ENCODE peak calls at places on chromosome 19, in four cellular contexts. One of them, this sample, is unnamed.

GRCh38 chr19:49690073-49690655 is 752 bp upstream of the CPT1C start:
- DNase-seq in suprapubic skin: no peak
- DNase-seq in mucosa of descending colon: no peak
- DNase-seq in tibial artery: no peak
- DNase-seq in this sample: no peak

GRCh38 chr19:3516675-3517207 is 10.6 kb downstream of the FZR1 start:
- DNase-seq in suprapubic skin: no peak
- DNase-seq in tibial artery: no peak
- DNase-seq in mucosa of descending colon: no peak
- DNase-seq in this sample: no peak

GRCh38 chr19:40266111-40266510 is 19.0 kb downstream of the AKT2 start:
- DNase-seq in tibial artery: no peak
- DNase-seq in suprapubic skin: no peak
- DNase-seq in mucosa of descending colon: no peak
- DNase-seq in this sample: no peak

GRCh38 chr19:5154129-5154798 is 185.4 kb downstream of the KDM4B start:
- DNase-seq in mucosa of descending colon: peak; percentile 67
- DNase-seq in tibial artery: no peak
- DNase-seq in suprapubic skin: no peak
- DNase-seq in this sample: peak; percentile 17

GRCh38 chr19:50514346-50515167 is 844 bp upstream of the ASPDH start:
- DNase-seq in suprapubic skin: no peak
- DNase-seq in mucosa of descending colon: peak; percentile 24
- DNase-seq in tibial artery: no peak
- DNase-seq in this sample: no peak

GRCh38 chr19:35207391-35207871 is 21.1 kb downstream of the FAM187B start:
- DNase-seq in mucosa of descending colon: no peak
- DNase-seq in suprapubic skin: no peak
- DNase-seq in tibial artery: no peak
- DNase-seq in this sample: no peak

GRCh38 chr19:28878862-28879566 is 333.9 kb downstream of the UQCRFS1 start:
- DNase-seq in suprapubic skin: peak; percentile 74
- DNase-seq in mucosa of descending colon: peak; percentile 54
- DNase-seq in tibial artery: peak; percentile 58
- DNase-seq in this sample: peak; percentile 35

GRCh38 chr19:18650048-18650435 is 13.2 kb downstream of the KLHL26 start:
- DNase-seq in tibial artery: peak; percentile 79
- DNase-seq in suprapubic skin: no peak
- DNase-seq in mucosa of descending colon: no peak
- DNase-seq in this sample: peak; percentile 30

GRCh38 chr19:10505583-10506229 is 2.5 kb upstream of the KEAP1 start:
- DNase-seq in tibial artery: peak; percentile 70
- DNase-seq in suprapubic skin: peak; percentile 83
- DNase-seq in mucosa of descending colon: peak; percentile 85
- DNase-seq in this sample: peak; percentile 69

GRCh38 chr19:40689339-40690049 is 957 bp downstream of the NUMBL start:
- DNase-seq in mucosa of descending colon: peak; percentile 40
- DNase-seq in suprapubic skin: peak; percentile 80
- DNase-seq in tibial artery: peak; percentile 43
- DNase-seq in this sample: peak; percentile 42

GRCh38 chr19:46599716-46600392 is 1.3 kb upstream of the CALM3 start:
- DNase-seq in mucosa of descending colon: peak; percentile 34
- DNase-seq in tibial artery: no peak
- DNase-seq in suprapubic skin: no peak
- DNase-seq in this sample: no peak

GRCh38 chr19:42334697-42335373 is 9.4 kb downstream of the MEGF8 start:
- DNase-seq in suprapubic skin: no peak
- DNase-seq in mucosa of descending colon: no peak
- DNase-seq in tibial artery: no peak
- DNase-seq in this sample: no peak

GRCh38 chr19:5621945-5622464 is 571 bp downstream of the SAFB2 start:
- DNase-seq in suprapubic skin: peak; percentile 77
- DNase-seq in mucosa of descending colon: peak; percentile 53
- DNase-seq in tibial artery: peak; percentile 27
- DNase-seq in this sample: no peak

GRCh38 chr19:39133431-39134270 is 8.1 kb downstream of the PAK4 start:
- DNase-seq in mucosa of descending colon: peak; percentile 61
- DNase-seq in tibial artery: no peak
- DNase-seq in suprapubic skin: no peak
- DNase-seq in this sample: no peak

GRCh38 chr19:8355631-8356402 is 8.1 kb upstream of the ANGPTL4 start:
- DNase-seq in mucosa of descending colon: no peak
- DNase-seq in tibial artery: peak; percentile 63
- DNase-seq in suprapubic skin: peak; percentile 67
- DNase-seq in this sample: peak; percentile 100

GRCh38 chr19:35144600-35145436 is 1.8 kb downstream of the FXYD7 start:
- DNase-seq in mucosa of descending colon: peak; percentile 80
- DNase-seq in suprapubic skin: no peak
- DNase-seq in tibial artery: no peak
- DNase-seq in this sample: no peak

GRCh38 chr19:2083174-2083854 is 12.8 kb downstream of the MOB3A start:
- DNase-seq in mucosa of descending colon: no peak
- DNase-seq in tibial artery: no peak
- DNase-seq in suprapubic skin: no peak
- DNase-seq in this sample: no peak

GRCh38 chr19:10135551-10136334 is 16.0 kb upstream of the EIF3G start:
- DNase-seq in mucosa of descending colon: no peak
- DNase-seq in suprapubic skin: no peak
- DNase-seq in tibial artery: no peak
- DNase-seq in this sample: no peak

GRCh38 chr19:17448190-17448967 is at the start of gene TMEM221:
- DNase-seq in suprapubic skin: no peak
- DNase-seq in mucosa of descending colon: peak; percentile 65
- DNase-seq in tibial artery: peak; percentile 47
- DNase-seq in this sample: peak; percentile 36

GRCh38 chr19:42277821-42278809 is 9.1 kb downstream of the CIC start:
- DNase-seq in tibial artery: no peak
- DNase-seq in suprapubic skin: peak; percentile 76
- DNase-seq in mucosa of descending colon: peak; percentile 33
- DNase-seq in this sample: peak; percentile 93

GRCh38 chr19:49515767-49516166 is 3.3 kb downstream of the FCGRT start:
- DNase-seq in tibial artery: peak; percentile 75
- DNase-seq in mucosa of descending colon: peak; percentile 53
- DNase-seq in suprapubic skin: no peak
- DNase-seq in this sample: no peak

GRCh38 chr19:1026189-1027019 is at the start of gene CNN2:
- DNase-seq in tibial artery: peak; percentile 77
- DNase-seq in mucosa of descending colon: peak; percentile 89
- DNase-seq in suprapubic skin: peak; percentile 88
- DNase-seq in this sample: peak; percentile 72

GRCh38 chr19:2455481-2456300 is 1.1 kb downstream of the LMNB2 start:
- DNase-seq in tibial artery: no peak
- DNase-seq in suprapubic skin: no peak
- DNase-seq in mucosa of descending colon: peak; percentile 68
- DNase-seq in this sample: peak; percentile 15

GRCh38 chr19:41563847-41564514 is 12.0 kb upstream of the CEACAM21 start:
- DNase-seq in mucosa of descending colon: no peak
- DNase-seq in tibial artery: no peak
- DNase-seq in suprapubic skin: no peak
- DNase-seq in this sample: no peak

GRCh38 chr19:8618751-8619150 is 8.2 kb upstream of the ADAMTS10 start:
- DNase-seq in mucosa of descending colon: no peak
- DNase-seq in tibial artery: no peak
- DNase-seq in suprapubic skin: no peak
- DNase-seq in this sample: peak; percentile 60

GRCh38 chr19:13827656-13828055 is 32.4 kb downstream of the ZSWIM4 start:
- DNase-seq in tibial artery: no peak
- DNase-seq in suprapubic skin: no peak
- DNase-seq in mucosa of descending colon: no peak
- DNase-seq in this sample: no peak

GRCh38 chr19:51440052-51440451 is 18.2 kb downstream of the SIGLEC8 start:
- DNase-seq in mucosa of descending colon: no peak
- DNase-seq in suprapubic skin: no peak
- DNase-seq in tibial artery: no peak
- DNase-seq in this sample: no peak

GRCh38 chr19:35693835-35694599 is 10.3 kb upstream of the ZBTB32 start:
- DNase-seq in mucosa of descending colon: peak; percentile 89
- DNase-seq in suprapubic skin: peak; percentile 91
- DNase-seq in tibial artery: peak; percentile 86
- DNase-seq in this sample: peak; percentile 84

GRCh38 chr19:36256064-36256463 is 41.2 kb downstream of the ZNF146 start:
- DNase-seq in mucosa of descending colon: no peak
- DNase-seq in tibial artery: no peak
- DNase-seq in suprapubic skin: no peak
- DNase-seq in this sample: no peak

GRCh38 chr19:5338661-5339469 is 1.7 kb downstream of the PTPRS start:
- DNase-seq in tibial artery: no peak
- DNase-seq in suprapubic skin: no peak
- DNase-seq in mucosa of descending colon: no peak
- DNase-seq in this sample: no peak

GRCh38 chr19:40799558-40800338 is 757 bp downstream of the EGLN2 start:
- DNase-seq in suprapubic skin: peak; percentile 86
- DNase-seq in mucosa of descending colon: peak; percentile 73
- DNase-seq in tibial artery: no peak
- DNase-seq in this sample: peak; percentile 52

GRCh38 chr19:11651062-11651461 is 53.8 kb downstream of the ZNF627 start:
- DNase-seq in tibial artery: no peak
- DNase-seq in suprapubic skin: no peak
- DNase-seq in mucosa of descending colon: no peak
- DNase-seq in this sample: no peak

GRCh38 chr19:11652056-11652455 is 54.8 kb downstream of the ZNF627 start:
- DNase-seq in mucosa of descending colon: no peak
- DNase-seq in suprapubic skin: no peak
- DNase-seq in tibial artery: no peak
- DNase-seq in this sample: no peak

GRCh38 chr19:11656535-11656934 is 59.3 kb downstream of the ZNF627 start:
- DNase-seq in tibial artery: no peak
- DNase-seq in suprapubic skin: no peak
- DNase-seq in mucosa of descending colon: no peak
- DNase-seq in this sample: no peak

GRCh38 chr19:11649941-11650340 is 52.7 kb downstream of the ZNF627 start:
- DNase-seq in tibial artery: no peak
- DNase-seq in mucosa of descending colon: no peak
- DNase-seq in suprapubic skin: no peak
- DNase-seq in this sample: no peak

DNA sequence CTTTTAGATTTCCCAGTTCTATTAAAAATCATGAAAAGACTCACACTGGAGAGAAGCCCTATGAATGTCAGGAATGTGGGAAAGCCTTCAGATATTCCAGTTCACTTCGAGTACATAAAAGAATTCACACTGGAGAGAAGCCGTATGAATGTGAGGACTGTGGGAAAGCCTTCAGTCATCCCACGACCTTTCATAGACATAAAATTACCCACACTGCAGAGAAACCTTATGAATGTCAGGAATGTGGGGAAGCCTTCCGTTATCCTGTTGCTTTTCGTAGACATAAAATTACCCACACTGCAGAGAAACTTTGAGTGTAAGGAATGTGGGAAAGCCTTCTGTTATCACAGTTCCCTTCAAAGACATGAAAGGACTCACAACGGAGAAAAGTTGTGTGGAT is 55.2 kb downstream of the ZNF627 start:
- DNase-seq in tibial artery: no peak
- DNase-seq in suprapubic skin: no peak
- DNase-seq in mucosa of descending colon: no peak
- DNase-seq in this sample: no peak
- H3K9me3 ChIP-seq in tibial artery: peaks cover 21% of the 10 kb centered on the region
- H3K9me3 ChIP-seq in suprapubic skin: peaks cover 12% of the 10 kb centered on the region
- H3K9me3 ChIP-seq in mucosa of descending colon: peaks cover 31% of the 10 kb centered on the region
- H3K9me3 ChIP-seq in this sample: peaks cover 63% of the 10 kb centered on the region

DNA sequence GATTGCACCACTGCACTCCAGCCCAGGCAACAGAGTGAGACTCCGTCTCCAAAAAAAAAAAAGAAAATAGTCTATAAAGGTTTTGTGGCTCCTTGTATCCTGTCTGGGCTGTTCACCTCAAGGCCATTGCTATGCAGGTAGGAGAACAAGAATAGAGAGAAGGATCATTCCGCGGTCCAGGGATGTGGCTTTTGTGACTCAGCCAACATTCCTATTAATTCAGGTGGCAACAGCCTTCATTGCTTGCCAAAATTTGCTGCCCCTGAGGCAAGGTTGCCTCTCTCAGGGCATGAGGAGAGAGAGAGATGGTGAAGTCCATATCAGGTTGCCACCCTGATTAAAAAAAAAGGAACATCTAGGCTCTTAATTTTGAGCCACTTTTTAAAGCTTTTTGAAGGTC is 8.0 kb downstream of the ZNF551 start:
- DNase-seq in suprapubic skin: no peak
- DNase-seq in mucosa of descending colon: no peak
- DNase-seq in tibial artery: no peak
- DNase-seq in this sample: no peak
- H3K9me3 ChIP-seq in suprapubic skin: peaks cover 66% of the 10 kb centered on the region
- H3K9me3 ChIP-seq in mucosa of descending colon: peaks cover 99% of the 10 kb centered on the region
- H3K9me3 ChIP-seq in tibial artery: peaks cover 100% of the 10 kb centered on the region
- H3K9me3 ChIP-seq in this sample: peaks cover 61% of the 10 kb centered on the region

DNA sequence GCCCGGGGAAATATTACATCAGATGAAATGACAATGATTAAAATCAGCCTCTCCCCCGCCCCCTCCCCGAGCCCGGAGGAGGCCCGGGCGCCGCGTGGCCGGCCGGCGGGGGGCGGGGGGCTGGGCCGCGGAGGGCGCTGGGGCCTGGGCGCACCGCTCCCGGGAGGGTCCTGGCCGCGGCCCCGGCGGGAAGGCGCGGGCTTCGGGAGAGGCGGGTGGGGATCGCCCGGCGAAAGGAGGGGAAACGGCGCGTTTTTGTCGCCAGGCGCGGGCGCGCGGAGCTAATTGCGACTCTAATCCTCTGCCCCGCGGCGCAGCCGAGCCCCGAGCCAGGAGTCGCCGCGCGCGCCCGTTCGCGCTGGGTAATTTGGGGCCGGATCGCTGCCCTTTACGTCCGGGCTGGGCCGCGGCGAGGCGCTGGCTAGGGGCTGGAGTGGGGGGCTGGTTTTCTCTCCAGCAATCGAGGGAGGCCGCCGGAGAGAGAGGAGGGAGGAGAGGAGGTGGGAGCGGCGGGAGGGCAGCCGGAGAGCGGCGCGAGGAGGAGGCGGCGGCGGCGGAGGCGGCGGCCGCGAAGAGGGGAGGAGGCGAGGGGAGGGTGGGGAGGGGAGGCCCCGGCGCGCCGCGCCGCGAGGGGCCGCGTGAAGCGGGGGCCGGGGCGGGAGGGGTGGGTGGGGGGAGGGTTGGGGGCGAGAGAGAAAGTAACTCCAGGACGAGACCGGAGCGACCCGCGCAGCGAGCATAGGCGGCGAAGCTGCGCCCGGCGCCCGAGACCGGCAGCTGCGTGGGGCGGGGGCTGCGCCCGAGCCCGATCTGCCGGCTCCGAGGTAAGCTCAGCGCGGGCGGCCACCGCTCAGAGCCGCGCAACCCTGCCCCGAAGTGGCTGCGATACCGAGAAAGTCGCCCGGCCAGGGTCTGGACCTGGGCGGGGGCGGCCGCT is at the start of gene KCTD15:
- DNase-seq in mucosa of descending colon: peak; percentile 72
- DNase-seq in tibial artery: no peak
- DNase-seq in suprapubic skin: no peak
- DNase-seq in this sample: peak; percentile 73
- H3K9me3 ChIP-seq in mucosa of descending colon: no peaks in the 10 kb centered on the region
- H3K9me3 ChIP-seq in tibial artery: no peaks in the 10 kb centered on the region
- H3K9me3 ChIP-seq in suprapubic skin: no peaks in the 10 kb centered on the region
- H3K9me3 ChIP-seq in this sample: no peaks in the 10 kb centered on the region

GRCh38 chr19:57002195-57002601 is 117.6 kb upstream of the USP29 start:
- DNase-seq in suprapubic skin: no peak
- DNase-seq in tibial artery: no peak
- DNase-seq in mucosa of descending colon: no peak
- DNase-seq in this sample: no peak

GRCh38 chr19:57008432-57008831 is 111.4 kb upstream of the USP29 start:
- DNase-seq in mucosa of descending colon: no peak
- DNase-seq in suprapubic skin: no peak
- DNase-seq in tibial artery: no peak
- DNase-seq in this sample: no peak

GRCh38 chr19:57004418-57004817 is 115.4 kb upstream of the USP29 start:
- DNase-seq in mucosa of descending colon: no peak
- DNase-seq in suprapubic skin: no peak
- DNase-seq in tibial artery: no peak
- DNase-seq in this sample: no peak

GRCh38 chr19:57002765-57003164 is 117.0 kb upstream of the USP29 start:
- DNase-seq in suprapubic skin: no peak
- DNase-seq in tibial artery: no peak
- DNase-seq in mucosa of descending colon: no peak
- DNase-seq in this sample: no peak
- H3K9me3 ChIP-seq in suprapubic skin: peaks cover 22% of the 10 kb centered on the region
- H3K9me3 ChIP-seq in tibial artery: peaks cover 19% of the 10 kb centered on the region
- H3K9me3 ChIP-seq in mucosa of descending colon: peaks cover 66% of the 10 kb centered on the region
- H3K9me3 ChIP-seq in this sample: no peaks in the 10 kb centered on the region

This sample was measured in MG63.